ENCODE peak calls at places on chromosomes 7 and 10, in four cellular contexts. A is K562, S is GM12878, R is HepG2. B is an unnamed sample.

GRCh38 chr7:7720193-7720592 is 1.8 kb upstream of the RPA3 start:
- DNase-seq in A (no peak), R (no peak), S (no peak), B (no peak)

GRCh38 chr10:22334414-22335203 is 10.7 kb upstream of the SPAG6 start:
- DNase-seq in A (no peak), R (no peak), S (no peak), B (peak; percentile 77)

GRCh38 chr10:97891497-97892167 is 42.0 kb downstream of the GOLGA7B start:
- DNase-seq in A (peak; percentile 33), S (no peak), R (peak; percentile 15), B (no peak)

GRCh38 chr10:11720260-11720741 is 21.9 kb upstream of the ECHDC3 start:
- DNase-seq in R (no peak), S (no peak), A (no peak), B (no peak)

GRCh38 chr10:77899080-77899477 is 27.5 kb downstream of the DLG5 start:
- DNase-seq in S (no peak), R (no peak), A (no peak), B (no peak)

GRCh38 chr10:95133016-95133752 is 60.9 kb upstream of the ACSM6 start:
- DNase-seq in R (peak; percentile 88), A (peak; percentile 57), S (peak; percentile 45), B (peak; percentile 88)

GRCh38 chr7:101770466-101770865 is 47.0 kb upstream of the CUX1 start:
- DNase-seq in A (no peak), S (no peak), R (no peak), B (no peak)

GRCh38 chr10:79385804-79386531 is 38.7 kb downstream of the PPIF start:
- DNase-seq in S (no peak), R (no peak), A (peak; percentile 46), B (peak; percentile 68)

GRCh38 chr7:101678713-101679112 is 49.6 kb upstream of the MYL10 start:
- DNase-seq in A (no peak), R (no peak), S (no peak), B (no peak)

GRCh38 chr10:35413985-35414861 is 77.9 kb downstream of the CCNY start:
- DNase-seq in R (peak; percentile 46), A (peak; percentile 78), S (no peak), B (no peak)

GRCh38 chr7:137642467-137642866 is 204.3 kb downstream of the DGKI start:
- DNase-seq in A (no peak), R (no peak), S (no peak), B (no peak)

GRCh38 chr10:44393051-44393630 is 8.2 kb upstream of the CXCL12 start:
- DNase-seq in R (no peak), S (no peak), A (no peak), B (no peak)

GRCh38 chr7:135768990-135769389 is 20.4 kb upstream of the FAM180A start:
- DNase-seq in S (no peak), R (no peak), A (no peak), B (no peak)

GRCh38 chr10:133052076-133052475 is 35.6 kb upstream of the ADGRA1 start:
- DNase-seq in S (no peak), A (no peak), R (no peak), B (no peak)

GRCh38 chr7:143456992-143457793 is 13.9 kb downstream of the TAS2R60 start:
- DNase-seq in R (no peak), A (no peak), S (no peak), B (no peak)

GRCh38 chr7:1650363-1651030 is 19.6 kb upstream of the ELFN1 start:
- DNase-seq in S (no peak), A (no peak), R (no peak), B (no peak)

GRCh38 chr10:131202964-131203363 is 108.6 kb downstream of the TCERG1L start:
- DNase-seq in A (no peak), S (no peak), R (no peak), B (no peak)

GRCh38 chr10:13865758-13866491 is 279.2 kb downstream of the PRPF18 start:
- DNase-seq in R (no peak), A (no peak), S (no peak), B (no peak)

GRCh38 chr10:88791924-88792323 is 10.6 kb upstream of the LIPM start:
- DNase-seq in S (peak; percentile 17), A (no peak), R (peak; percentile 8), B (peak; percentile 34)

GRCh38 chr10:34184901-34185386 is 630.2 kb downstream of the PARD3 start:
- DNase-seq in R (peak; percentile 87), A (no peak), S (no peak), B (no peak)

GRCh38 chr10:34188221-34188620 is 626.9 kb downstream of the PARD3 start:
- DNase-seq in S (no peak), R (no peak), A (no peak), B (no peak)

GRCh38 chr10:34186740-34187139 is 628.4 kb downstream of the PARD3 start:
- DNase-seq in A (no peak), S (no peak), R (no peak), B (no peak)

GRCh38 chr10:34186013-34186412 is 629.1 kb downstream of the PARD3 start:
- DNase-seq in S (no peak), R (peak; percentile 43), A (no peak), B (no peak)

GRCh38 chr10:34187201-34187600 is 627.9 kb downstream of the PARD3 start:
- DNase-seq in S (no peak), A (no peak), R (no peak), B (no peak)
- TF ChIP-seq NR2C2 in S (no peak), A (no peak), R (no peak), B (no peak)

GRCh38 chr10:126199221-126199998 is 188.9 kb downstream of the ADAM12 start:
- DNase-seq in R (no peak), A (peak; percentile 48), S (no peak), B (no peak)
- TF ChIP-seq SP1 in R (no peak), A (no peak), S (no peak), B (no peak)

GRCh38 chr10:93386496-93387369 is 95.4 kb downstream of the MYOF start:
- DNase-seq in A (no peak), S (no peak), R (no peak), B (no peak)
- TF ChIP-seq NR2C2 in A (no peak), S (no peak), R (no peak), B (no peak)

DNA sequence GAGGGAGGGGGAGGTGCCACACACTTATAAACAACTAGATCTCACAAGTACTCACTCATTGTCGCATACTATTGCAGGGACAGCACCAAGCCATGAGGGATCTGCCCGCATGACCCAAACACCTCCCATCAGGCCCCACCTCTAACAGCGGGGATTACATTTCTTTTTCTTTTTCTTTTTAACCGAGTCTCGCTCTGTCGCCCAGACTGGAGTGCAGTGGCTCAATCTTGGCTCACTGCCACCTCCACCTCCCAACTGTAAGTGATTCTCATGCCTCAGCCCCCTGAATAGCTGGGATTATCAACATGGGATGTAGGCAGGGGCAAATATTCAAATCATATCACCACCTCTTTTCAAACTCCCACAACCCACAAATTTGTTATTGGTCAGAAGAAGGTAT is 76.7 kb downstream of the SKAP2 start:
- DNase-seq in S (no peak), A (no peak), R (no peak), B (no peak)
- TF ChIP-seq SP1 in S (no peak), A (no peak), R (no peak), B (no peak)